ENCODE peak calls at places on chromosomes 7 and 10, in eight cellular contexts. One of them, this sample, is unnamed. For H3K27me3, the result is how much of the 10 kb centered on the place peaks cover.

GRCh38 chr10:21518629-21519321 is 6.7 kb downstream of the SKIDA1 start:
- DNase-seq in aorta: no peak
- DNase-seq in upper lobe of left lung: no peak
- DNase-seq in astrocyte: peak
- DNase-seq in upper lobe of right lung: no peak
- DNase-seq in adrenal gland: no peak
- DNase-seq in fibroblast of lung: peak
- DNase-seq in naive thymus-derived CD4-positive, alpha-beta T cell: no peak
- DNase-seq in this sample: no peak

GRCh38 chr10:132036887-132037675 is 28.7 kb upstream of the JAKMIP3 start:
- DNase-seq in upper lobe of right lung: no peak
- DNase-seq in upper lobe of left lung: no peak
- DNase-seq in adrenal gland: no peak
- DNase-seq in astrocyte: peak
- DNase-seq in naive thymus-derived CD4-positive, alpha-beta T cell: no peak
- DNase-seq in aorta: no peak
- DNase-seq in fibroblast of lung: peak
- DNase-seq in this sample: no peak

GRCh38 chr7:81150951-81151361 is 232.1 kb upstream of the SEMA3C start:
- DNase-seq in naive thymus-derived CD4-positive, alpha-beta T cell: no peak
- DNase-seq in astrocyte: peak
- DNase-seq in fibroblast of lung: peak
- DNase-seq in aorta: peak
- DNase-seq in upper lobe of left lung: no peak
- DNase-seq in adrenal gland: no peak
- DNase-seq in upper lobe of right lung: no peak
- DNase-seq in this sample: no peak

GRCh38 chr7:101154693-101155102 is 422 bp downstream of the AP1S1 start:
- DNase-seq in aorta: no peak
- DNase-seq in upper lobe of right lung: no peak
- DNase-seq in astrocyte: no peak
- DNase-seq in upper lobe of left lung: no peak
- DNase-seq in fibroblast of lung: no peak
- DNase-seq in adrenal gland: no peak
- DNase-seq in naive thymus-derived CD4-positive, alpha-beta T cell: no peak
- DNase-seq in this sample: no peak

GRCh38 chr7:46178685-46179084 is 257.6 kb upstream of the IGFBP3 start:
- DNase-seq in aorta: no peak
- DNase-seq in upper lobe of right lung: no peak
- DNase-seq in upper lobe of left lung: no peak
- DNase-seq in astrocyte: peak
- DNase-seq in adrenal gland: no peak
- DNase-seq in fibroblast of lung: peak
- DNase-seq in naive thymus-derived CD4-positive, alpha-beta T cell: no peak
- DNase-seq in this sample: peak

GRCh38 chr10:132391372-132392020 is 5.5 kb upstream of the PWWP2B start:
- DNase-seq in naive thymus-derived CD4-positive, alpha-beta T cell: no peak
- DNase-seq in astrocyte: no peak
- DNase-seq in upper lobe of left lung: peak
- DNase-seq in adrenal gland: no peak
- DNase-seq in upper lobe of right lung: peak
- DNase-seq in aorta: no peak
- DNase-seq in fibroblast of lung: no peak
- DNase-seq in this sample: no peak

GRCh38 chr7:89687266-89687665 is 467.0 kb upstream of the STEAP1 start:
- DNase-seq in naive thymus-derived CD4-positive, alpha-beta T cell: no peak
- DNase-seq in upper lobe of left lung: no peak
- DNase-seq in astrocyte: no peak
- DNase-seq in aorta: no peak
- DNase-seq in adrenal gland: no peak
- DNase-seq in upper lobe of right lung: no peak
- DNase-seq in fibroblast of lung: no peak
- DNase-seq in this sample: no peak

GRCh38 chr7:27097686-27098492 is 2.1 kb upstream of the HOXA1 start:
- DNase-seq in upper lobe of right lung: no peak
- DNase-seq in fibroblast of lung: peak
- DNase-seq in astrocyte: peak
- DNase-seq in upper lobe of left lung: peak
- DNase-seq in adrenal gland: no peak
- DNase-seq in naive thymus-derived CD4-positive, alpha-beta T cell: no peak
- DNase-seq in aorta: peak
- DNase-seq in this sample: no peak

GRCh38 chr7:50667338-50667737 is 102.1 kb upstream of the DDC start:
- DNase-seq in aorta: peak
- DNase-seq in upper lobe of right lung: no peak
- DNase-seq in astrocyte: no peak
- DNase-seq in adrenal gland: no peak
- DNase-seq in fibroblast of lung: peak
- DNase-seq in naive thymus-derived CD4-positive, alpha-beta T cell: no peak
- DNase-seq in upper lobe of left lung: no peak
- DNase-seq in this sample: no peak

GRCh38 chr7:92736870-92737269 is 99.5 kb downstream of the CDK6 start:
- DNase-seq in upper lobe of left lung: no peak
- DNase-seq in naive thymus-derived CD4-positive, alpha-beta T cell: no peak
- DNase-seq in fibroblast of lung: no peak
- DNase-seq in upper lobe of right lung: no peak
- DNase-seq in astrocyte: no peak
- DNase-seq in adrenal gland: no peak
- DNase-seq in aorta: no peak
- DNase-seq in this sample: no peak

GRCh38 chr10:104688251-104688650 is 47.2 kb downstream of the SORCS3 start:
- DNase-seq in upper lobe of right lung: no peak
- DNase-seq in adrenal gland: no peak
- DNase-seq in astrocyte: no peak
- DNase-seq in naive thymus-derived CD4-positive, alpha-beta T cell: no peak
- DNase-seq in aorta: no peak
- DNase-seq in fibroblast of lung: peak
- DNase-seq in upper lobe of left lung: peak
- DNase-seq in this sample: no peak
- H3K27me3 ChIP-seq in upper lobe of right lung: under half
- H3K27me3 ChIP-seq in adrenal gland: under half
- H3K27me3 ChIP-seq in astrocyte: under half
- H3K27me3 ChIP-seq in naive thymus-derived CD4-positive, alpha-beta T cell: under half
- H3K27me3 ChIP-seq in aorta: under half
- H3K27me3 ChIP-seq in fibroblast of lung: under half
- H3K27me3 ChIP-seq in upper lobe of left lung: under half
- H3K27me3 ChIP-seq in this sample: under half

DNA sequence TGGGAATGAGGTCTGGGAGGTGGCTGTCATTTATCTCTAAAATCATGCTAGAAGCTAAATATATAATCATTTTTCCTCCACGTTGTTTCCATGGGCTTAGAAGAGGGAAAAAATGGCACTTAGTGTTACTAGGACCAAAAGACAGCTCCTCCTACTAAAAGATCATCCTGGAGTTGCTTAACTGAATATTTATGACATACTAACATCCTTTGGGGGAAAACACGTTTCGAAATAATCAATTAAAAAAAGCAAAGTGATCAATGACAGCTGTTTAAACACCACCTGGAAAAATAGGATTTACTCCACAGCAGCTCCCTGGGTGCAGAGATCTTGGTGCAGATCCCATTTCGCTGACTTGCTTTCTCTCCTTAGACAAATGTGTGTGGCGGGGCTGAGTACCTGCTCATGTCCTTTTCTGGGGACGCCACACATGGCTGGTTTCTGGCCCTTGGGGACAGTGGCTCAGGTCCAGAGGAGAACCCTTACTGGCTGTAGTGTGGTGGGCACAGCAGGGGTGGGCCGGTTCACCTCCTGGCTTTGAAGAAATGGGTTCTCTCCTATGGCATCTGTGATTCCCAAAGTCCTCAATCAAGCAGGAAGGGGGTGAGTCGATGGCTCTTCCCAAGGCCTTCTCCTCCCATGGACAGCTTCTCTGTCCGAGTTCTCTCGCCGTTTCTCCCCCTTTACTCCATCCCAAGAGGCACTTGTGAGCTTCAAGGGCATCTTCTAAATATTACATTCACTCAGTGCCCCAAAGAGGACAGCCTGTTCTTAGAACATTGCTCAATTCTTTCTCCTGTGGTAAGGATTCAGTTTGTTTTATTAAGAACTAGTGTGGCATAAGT is 156.4 kb upstream of the KLF14 start:
- DNase-seq in adrenal gland: peak
- DNase-seq in astrocyte: no peak
- DNase-seq in upper lobe of left lung: no peak
- DNase-seq in fibroblast of lung: no peak
- DNase-seq in naive thymus-derived CD4-positive, alpha-beta T cell: no peak
- DNase-seq in upper lobe of right lung: no peak
- DNase-seq in aorta: no peak
- DNase-seq in this sample: no peak
- H3K4me3 ChIP-seq in adrenal gland: peak
- H3K4me3 ChIP-seq in astrocyte: no peak
- H3K4me3 ChIP-seq in upper lobe of left lung: no peak
- H3K4me3 ChIP-seq in fibroblast of lung: no peak
- H3K4me3 ChIP-seq in naive thymus-derived CD4-positive, alpha-beta T cell: no peak
- H3K4me3 ChIP-seq in upper lobe of right lung: no peak
- H3K4me3 ChIP-seq in aorta: no peak
- H3K4me3 ChIP-seq in this sample: peak

GRCh38 chr10:49688920-49689319 is 9.5 kb downstream of the C10orf53 start:
- DNase-seq in astrocyte: no peak
- DNase-seq in upper lobe of left lung: no peak
- DNase-seq in aorta: no peak
- DNase-seq in upper lobe of right lung: no peak
- DNase-seq in adrenal gland: no peak
- DNase-seq in naive thymus-derived CD4-positive, alpha-beta T cell: no peak
- DNase-seq in fibroblast of lung: no peak
- DNase-seq in this sample: no peak
- H3K27me3 ChIP-seq in astrocyte: under half
- H3K27me3 ChIP-seq in upper lobe of left lung: under half
- H3K27me3 ChIP-seq in aorta: under half
- H3K27me3 ChIP-seq in upper lobe of right lung: under half
- H3K27me3 ChIP-seq in adrenal gland: under half
- H3K27me3 ChIP-seq in naive thymus-derived CD4-positive, alpha-beta T cell: under half
- H3K27me3 ChIP-seq in fibroblast of lung: under half
- H3K27me3 ChIP-seq in this sample: half or more

GRCh38 chr10:44402465-44403205 is 17.7 kb upstream of the CXCL12 start:
- DNase-seq in naive thymus-derived CD4-positive, alpha-beta T cell: no peak
- DNase-seq in adrenal gland: no peak
- DNase-seq in aorta: peak
- DNase-seq in upper lobe of right lung: peak
- DNase-seq in astrocyte: no peak
- DNase-seq in fibroblast of lung: no peak
- DNase-seq in upper lobe of left lung: no peak
- DNase-seq in this sample: no peak

GRCh38 chr10:44398747-44399477 is 14.0 kb upstream of the CXCL12 start:
- DNase-seq in upper lobe of right lung: peak
- DNase-seq in naive thymus-derived CD4-positive, alpha-beta T cell: no peak
- DNase-seq in astrocyte: no peak
- DNase-seq in fibroblast of lung: no peak
- DNase-seq in adrenal gland: no peak
- DNase-seq in upper lobe of left lung: no peak
- DNase-seq in aorta: peak
- DNase-seq in this sample: no peak

GRCh38 chr10:44398271-44398670 is 13.4 kb upstream of the CXCL12 start:
- DNase-seq in upper lobe of left lung: no peak
- DNase-seq in upper lobe of right lung: peak
- DNase-seq in fibroblast of lung: no peak
- DNase-seq in astrocyte: no peak
- DNase-seq in aorta: no peak
- DNase-seq in adrenal gland: no peak
- DNase-seq in naive thymus-derived CD4-positive, alpha-beta T cell: no peak
- DNase-seq in this sample: no peak

GRCh38 chr10:44399478-44400451 is 14.9 kb upstream of the CXCL12 start:
- DNase-seq in fibroblast of lung: no peak
- DNase-seq in adrenal gland: no peak
- DNase-seq in naive thymus-derived CD4-positive, alpha-beta T cell: no peak
- DNase-seq in upper lobe of right lung: peak
- DNase-seq in upper lobe of left lung: no peak
- DNase-seq in astrocyte: no peak
- DNase-seq in aorta: peak
- DNase-seq in this sample: no peak

GRCh38 chr10:44400553-44400952 is 15.7 kb upstream of the CXCL12 start:
- DNase-seq in astrocyte: no peak
- DNase-seq in fibroblast of lung: no peak
- DNase-seq in upper lobe of right lung: no peak
- DNase-seq in upper lobe of left lung: no peak
- DNase-seq in aorta: no peak
- DNase-seq in naive thymus-derived CD4-positive, alpha-beta T cell: no peak
- DNase-seq in adrenal gland: no peak
- DNase-seq in this sample: no peak
- H3K4me3 ChIP-seq in astrocyte: no peak
- H3K4me3 ChIP-seq in fibroblast of lung: no peak
- H3K4me3 ChIP-seq in upper lobe of right lung: no peak
- H3K4me3 ChIP-seq in upper lobe of left lung: no peak
- H3K4me3 ChIP-seq in aorta: no peak
- H3K4me3 ChIP-seq in naive thymus-derived CD4-positive, alpha-beta T cell: no peak
- H3K4me3 ChIP-seq in adrenal gland: no peak
- H3K4me3 ChIP-seq in this sample: no peak

DNA sequence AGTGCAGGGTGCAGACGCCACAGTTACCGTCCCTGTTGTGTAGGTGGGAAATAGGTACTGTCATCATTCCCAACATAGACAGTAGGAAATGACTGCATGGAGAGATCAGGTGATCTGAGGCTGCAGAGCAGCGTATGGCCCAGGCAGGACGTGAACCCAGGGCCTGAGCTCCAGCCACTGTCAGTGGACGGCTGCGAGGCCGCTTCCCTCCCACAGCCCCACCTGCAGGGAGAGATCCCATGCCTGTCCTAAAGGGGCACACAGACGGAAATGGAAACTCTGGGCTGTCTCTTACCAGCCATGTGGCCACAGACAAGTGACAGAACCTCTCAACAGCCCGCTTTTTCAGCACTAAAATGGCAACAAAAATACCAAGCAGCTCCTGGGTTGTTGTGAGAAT is 44.5 kb upstream of the MNX1 start:
- DNase-seq in aorta: no peak
- DNase-seq in fibroblast of lung: no peak
- DNase-seq in upper lobe of right lung: peak
- DNase-seq in astrocyte: no peak
- DNase-seq in upper lobe of left lung: peak
- DNase-seq in adrenal gland: no peak
- DNase-seq in naive thymus-derived CD4-positive, alpha-beta T cell: no peak
- DNase-seq in this sample: no peak
- H3K27me3 ChIP-seq in aorta: under half
- H3K27me3 ChIP-seq in fibroblast of lung: under half
- H3K27me3 ChIP-seq in upper lobe of right lung: under half
- H3K27me3 ChIP-seq in astrocyte: under half
- H3K27me3 ChIP-seq in upper lobe of left lung: under half
- H3K27me3 ChIP-seq in adrenal gland: under half
- H3K27me3 ChIP-seq in naive thymus-derived CD4-positive, alpha-beta T cell: under half
- H3K27me3 ChIP-seq in this sample: under half

DNA sequence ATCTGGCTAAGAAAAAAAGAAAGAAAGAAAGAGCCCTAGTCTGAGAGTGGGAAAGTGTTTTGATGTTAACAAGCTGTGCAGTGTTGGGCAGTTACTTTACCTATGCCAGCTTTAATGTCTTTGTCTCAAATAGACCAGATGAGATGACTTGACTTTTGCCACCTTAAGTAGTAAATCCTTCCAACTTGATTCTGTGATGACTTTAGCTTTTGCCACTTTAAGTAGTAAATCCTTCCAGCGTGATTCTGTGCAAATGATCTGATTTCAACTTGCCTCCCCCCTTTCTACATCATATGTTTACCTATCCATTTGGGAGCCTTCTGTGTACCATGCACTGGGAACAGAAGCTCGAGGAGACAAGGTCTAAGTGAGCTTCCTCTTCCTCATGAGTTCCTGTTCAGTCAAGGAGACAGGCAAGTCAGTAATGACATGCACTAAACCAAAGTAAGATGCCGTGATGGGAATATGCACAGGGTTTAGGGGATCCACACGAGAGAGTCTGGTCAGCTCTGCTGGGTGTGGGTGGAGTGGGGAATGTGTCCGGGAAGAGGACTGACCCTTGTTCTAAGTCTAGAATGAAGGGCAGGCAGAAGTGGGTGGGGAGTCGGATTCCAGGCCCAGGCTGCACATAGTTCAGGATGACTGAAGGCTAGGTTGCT is 17.3 kb downstream of the INPP5F start:
- DNase-seq in upper lobe of left lung: no peak
- DNase-seq in aorta: no peak
- DNase-seq in fibroblast of lung: peak
- DNase-seq in upper lobe of right lung: no peak
- DNase-seq in adrenal gland: no peak
- DNase-seq in astrocyte: peak
- DNase-seq in naive thymus-derived CD4-positive, alpha-beta T cell: no peak
- DNase-seq in this sample: peak
- H3K4me3 ChIP-seq in upper lobe of left lung: no peak
- H3K4me3 ChIP-seq in aorta: no peak
- H3K4me3 ChIP-seq in fibroblast of lung: no peak
- H3K4me3 ChIP-seq in upper lobe of right lung: no peak
- H3K4me3 ChIP-seq in adrenal gland: no peak
- H3K4me3 ChIP-seq in astrocyte: no peak
- H3K4me3 ChIP-seq in naive thymus-derived CD4-positive, alpha-beta T cell: no peak
- H3K4me3 ChIP-seq in this sample: no peak

This sample was measured in brain microvascular endothelial cell.